ENCODE peak calls at places on chromosome 18, in ten cellular contexts. Z is GM23248, G is BJ, S is fibroblast of the conjunctiva, T is progenitor cell of endocrine pancreas, H is K562, K is hypothalamus, P is GDM1, V is fibroblast of the aortic adventitia, U is WERI-Rb-1. J is an unnamed sample.

GRCh38 chr18:3194947-3195612 is 24.7 kb downstream of the MYOM1 start:
- DNase-seq in Z (no peak), G (no peak), S (no peak), T (no peak), H (no peak), K (no peak), P (no peak), V (no peak), U (no peak), J (no peak)

GRCh38 chr18:67511840-67512239 is 4.7 kb downstream of the DSEL start:
- DNase-seq in Z (no peak), G (no peak), S (no peak), T (no peak), H (no peak), K (no peak), P (no peak), V (no peak), U (no peak), J (no peak)

GRCh38 chr18:54720590-54720989 is 107.7 kb upstream of the RAB27B start:
- DNase-seq in Z (no peak), G (no peak), S (no peak), T (no peak), H (no peak), K (no peak), P (no peak), V (no peak), U (no peak), J (no peak)

GRCh38 chr18:71114550-71115210 is 825.8 kb downstream of the SOCS6 start:
- DNase-seq in Z (no peak), G (no peak), S (no peak), T (no peak), H (no peak), K (no peak), P (no peak), V (no peak), U (no peak), J (no peak)

GRCh38 chr18:6644841-6645240 is 84.7 kb upstream of the ARHGAP28 start:
- DNase-seq in Z (no peak), G (no peak), S (no peak), T (no peak), H (no peak), K (no peak), P (no peak), V (no peak), U (peak), J (no peak)

GRCh38 chr18:616380-616995 is 19.7 kb downstream of the CLUL1 start:
- DNase-seq in Z (peak), G (no peak), S (peak), T (no peak), H (peak), K (no peak), P (peak), V (peak), U (no peak), J (no peak)

GRCh38 chr18:23998811-23999210 is 15.7 kb upstream of the TTC39C start:
- DNase-seq in Z (peak), G (no peak), S (no peak), T (no peak), H (no peak), K (no peak), P (no peak), V (peak), U (no peak), J (no peak)

GRCh38 chr18:79540161-79540913 is 139.3 kb upstream of the CTDP1 start:
- DNase-seq in Z (peak), G (no peak), S (no peak), T (no peak), H (no peak), K (no peak), P (no peak), V (no peak), U (no peak), J (no peak)

GRCh38 chr18:23568739-23569138 is 17.6 kb downstream of the NPC1 start:
- DNase-seq in Z (no peak), G (no peak), S (no peak), T (no peak), H (no peak), K (no peak), P (no peak), V (no peak), U (no peak), J (no peak)

GRCh38 chr18:1499265-1499664 is 594.6 kb downstream of the ADCYAP1 start:
- DNase-seq in Z (no peak), G (no peak), S (no peak), T (no peak), H (peak), K (no peak), P (no peak), V (peak), U (no peak), J (no peak)

GRCh38 chr18:54416459-54416858 is 58.8 kb downstream of the C18orf54 start:
- DNase-seq in Z (peak), G (peak), S (peak), T (no peak), H (no peak), K (no peak), P (no peak), V (peak), U (no peak), J (no peak)

GRCh38 chr18:47265197-47265596 is 13.7 kb upstream of the SKOR2 start:
- DNase-seq in Z (peak), G (peak), S (no peak), T (no peak), H (no peak), K (no peak), P (no peak), V (peak), U (no peak), J (no peak)

GRCh38 chr18:76412818-76413565 is 82.0 kb downstream of the ZNF516 start:
- DNase-seq in Z (peak), G (no peak), S (no peak), T (no peak), H (no peak), K (no peak), P (no peak), V (peak), U (no peak), J (no peak)

GRCh38 chr18:9428862-9429661 is 46.3 kb upstream of the RALBP1 start:
- DNase-seq in Z (peak), G (no peak), S (no peak), T (no peak), H (no peak), K (no peak), P (no peak), V (peak), U (no peak), J (no peak)

GRCh38 chr18:25171334-25171733 is 180.6 kb downstream of the ZNF521 start:
- DNase-seq in Z (no peak), G (no peak), S (no peak), T (no peak), H (no peak), K (no peak), P (no peak), V (peak), U (no peak), J (no peak)

J was measured in DND-41.